ENCODE peak calls at places on chromosomes 16 and 17, in six cellular contexts. One of them, this sample, is unnamed. For H3K4me1, the result is how much of the 10 kb centered on the place peaks cover.

GRCh38 chr16:47611848-47612493 is 150.8 kb downstream of the PHKB start:
- DNase-seq in A549: no peak
- DNase-seq in psoas muscle: no peak
- DNase-seq in HCT116: no peak
- DNase-seq in uterus: no peak
- DNase-seq in endothelial cell of umbilical vein: no peak
- DNase-seq in this sample: no peak

GRCh38 chr17:45229681-45230409 is 8.2 kb downstream of the FMNL1 start:
- DNase-seq in A549: no peak
- DNase-seq in psoas muscle: peak
- DNase-seq in HCT116: no peak
- DNase-seq in uterus: no peak
- DNase-seq in endothelial cell of umbilical vein: no peak
- DNase-seq in this sample: no peak

GRCh38 chr17:75088465-75088895 is 726 bp downstream of the SLC16A5 start:
- DNase-seq in A549: no peak
- DNase-seq in psoas muscle: no peak
- DNase-seq in HCT116: no peak
- DNase-seq in uterus: no peak
- DNase-seq in endothelial cell of umbilical vein: no peak
- DNase-seq in this sample: peak

GRCh38 chr17:75511610-75512575 is 3.4 kb downstream of the CASKIN2 start:
- DNase-seq in A549: no peak
- DNase-seq in psoas muscle: peak
- DNase-seq in HCT116: no peak
- DNase-seq in uterus: no peak
- DNase-seq in endothelial cell of umbilical vein: no peak
- DNase-seq in this sample: no peak

GRCh38 chr17:54903375-54903774 is 2.7 kb downstream of the TOM1L1 start:
- DNase-seq in A549: no peak
- DNase-seq in psoas muscle: peak
- DNase-seq in HCT116: no peak
- DNase-seq in uterus: no peak
- DNase-seq in endothelial cell of umbilical vein: no peak
- DNase-seq in this sample: peak

GRCh38 chr16:72244853-72245252 is 72.9 kb upstream of the PMFBP1 start:
- DNase-seq in A549: no peak
- DNase-seq in psoas muscle: no peak
- DNase-seq in HCT116: no peak
- DNase-seq in uterus: no peak
- DNase-seq in endothelial cell of umbilical vein: no peak
- DNase-seq in this sample: no peak

GRCh38 chr17:62807812-62808575 is at the start of gene MARCHF10:
- DNase-seq in A549: no peak
- DNase-seq in psoas muscle: no peak
- DNase-seq in HCT116: no peak
- DNase-seq in uterus: peak
- DNase-seq in endothelial cell of umbilical vein: no peak
- DNase-seq in this sample: peak

GRCh38 chr17:75637143-75637538 is 3.9 kb downstream of the SMIM5 start:
- DNase-seq in A549: no peak
- DNase-seq in psoas muscle: no peak
- DNase-seq in HCT116: no peak
- DNase-seq in uterus: peak
- DNase-seq in endothelial cell of umbilical vein: no peak
- DNase-seq in this sample: peak

GRCh38 chr17:83173997-83174858 is 94.8 kb downstream of the METRNL start:
- DNase-seq in A549: no peak
- DNase-seq in psoas muscle: peak
- DNase-seq in HCT116: no peak
- DNase-seq in uterus: peak
- DNase-seq in endothelial cell of umbilical vein: no peak
- DNase-seq in this sample: peak

GRCh38 chr17:76585649-76586593 is at the start of gene ST6GALNAC2:
- DNase-seq in A549: peak
- DNase-seq in psoas muscle: peak
- DNase-seq in HCT116: peak
- DNase-seq in uterus: peak
- DNase-seq in endothelial cell of umbilical vein: peak
- DNase-seq in this sample: peak

GRCh38 chr16:29745126-29745852 is 501 bp downstream of the C16orf54 start:
- DNase-seq in A549: no peak
- DNase-seq in psoas muscle: no peak
- DNase-seq in HCT116: no peak
- DNase-seq in uterus: no peak
- DNase-seq in endothelial cell of umbilical vein: no peak
- DNase-seq in this sample: no peak

GRCh38 chr16:6977906-6978305 is 354.7 kb upstream of the RBFOX1 start:
- DNase-seq in A549: no peak
- DNase-seq in psoas muscle: no peak
- DNase-seq in HCT116: no peak
- DNase-seq in uterus: no peak
- DNase-seq in endothelial cell of umbilical vein: no peak
- DNase-seq in this sample: no peak

GRCh38 chr16:1414532-1415265 is at the start of gene UNKL:
- DNase-seq in A549: no peak
- DNase-seq in psoas muscle: peak
- DNase-seq in HCT116: no peak
- DNase-seq in uterus: peak
- DNase-seq in endothelial cell of umbilical vein: peak
- DNase-seq in this sample: peak

GRCh38 chr16:69306031-69306430 is 5.1 kb upstream of the VPS4A start:
- DNase-seq in A549: no peak
- DNase-seq in psoas muscle: no peak
- DNase-seq in HCT116: no peak
- DNase-seq in uterus: no peak
- DNase-seq in endothelial cell of umbilical vein: no peak
- DNase-seq in this sample: no peak

GRCh38 chr17:45429338-45430005 is 3.2 kb downstream of the ARHGAP27 start:
- DNase-seq in A549: no peak
- DNase-seq in psoas muscle: no peak
- DNase-seq in HCT116: no peak
- DNase-seq in uterus: no peak
- DNase-seq in endothelial cell of umbilical vein: no peak
- DNase-seq in this sample: no peak

GRCh38 chr16:28923652-28924398 is 1.2 kb downstream of the RABEP2 start:
- DNase-seq in A549: no peak
- DNase-seq in psoas muscle: no peak
- DNase-seq in HCT116: no peak
- DNase-seq in uterus: no peak
- DNase-seq in endothelial cell of umbilical vein: no peak
- DNase-seq in this sample: no peak

GRCh38 chr16:28609631-28610594 is at the start of gene SULT1A1:
- DNase-seq in A549: no peak
- DNase-seq in psoas muscle: peak
- DNase-seq in HCT116: no peak
- DNase-seq in uterus: peak
- DNase-seq in endothelial cell of umbilical vein: no peak
- DNase-seq in this sample: no peak

GRCh38 chr16:70158261-70158939 is 15.2 kb upstream of the CLEC18C start:
- DNase-seq in A549: peak
- DNase-seq in psoas muscle: no peak
- DNase-seq in HCT116: no peak
- DNase-seq in uterus: no peak
- DNase-seq in endothelial cell of umbilical vein: peak
- DNase-seq in this sample: no peak

GRCh38 chr17:71902931-71903506 is 217.8 kb upstream of the SOX9 start:
- DNase-seq in A549: no peak
- DNase-seq in psoas muscle: no peak
- DNase-seq in HCT116: no peak
- DNase-seq in uterus: no peak
- DNase-seq in endothelial cell of umbilical vein: no peak
- DNase-seq in this sample: no peak

GRCh38 chr16:7651803-7652570 is 319.3 kb downstream of the RBFOX1 start:
- DNase-seq in A549: no peak
- DNase-seq in psoas muscle: no peak
- DNase-seq in HCT116: no peak
- DNase-seq in uterus: no peak
- DNase-seq in endothelial cell of umbilical vein: no peak
- DNase-seq in this sample: no peak

GRCh38 chr16:13811834-13812233 is 108.1 kb upstream of the ERCC4 start:
- DNase-seq in A549: no peak
- DNase-seq in psoas muscle: no peak
- DNase-seq in HCT116: no peak
- DNase-seq in uterus: no peak
- DNase-seq in endothelial cell of umbilical vein: no peak
- DNase-seq in this sample: no peak

GRCh38 chr17:48162946-48163506 is 55.5 kb downstream of the SNX11 start:
- DNase-seq in A549: peak
- DNase-seq in psoas muscle: no peak
- DNase-seq in HCT116: no peak
- DNase-seq in uterus: no peak
- DNase-seq in endothelial cell of umbilical vein: no peak
- DNase-seq in this sample: no peak

GRCh38 chr16:47787695-47788094 is 326.6 kb downstream of the PHKB start:
- DNase-seq in A549: no peak
- DNase-seq in psoas muscle: no peak
- DNase-seq in HCT116: no peak
- DNase-seq in uterus: no peak
- DNase-seq in endothelial cell of umbilical vein: no peak
- DNase-seq in this sample: no peak

GRCh38 chr17:10871914-10872313 is 34.0 kb upstream of the PIRT start:
- DNase-seq in A549: no peak
- DNase-seq in psoas muscle: no peak
- DNase-seq in HCT116: no peak
- DNase-seq in uterus: no peak
- DNase-seq in endothelial cell of umbilical vein: no peak
- DNase-seq in this sample: no peak

GRCh38 chr16:8194795-8195194 is 395.5 kb downstream of the TMEM114 start:
- DNase-seq in A549: no peak
- DNase-seq in psoas muscle: no peak
- DNase-seq in HCT116: no peak
- DNase-seq in uterus: no peak
- DNase-seq in endothelial cell of umbilical vein: no peak
- DNase-seq in this sample: no peak

GRCh38 chr16:27228036-27228435 is 24.7 kb downstream of the KDM8 start:
- DNase-seq in A549: no peak
- DNase-seq in psoas muscle: no peak
- DNase-seq in HCT116: no peak
- DNase-seq in uterus: no peak
- DNase-seq in endothelial cell of umbilical vein: no peak
- DNase-seq in this sample: no peak

DNA sequence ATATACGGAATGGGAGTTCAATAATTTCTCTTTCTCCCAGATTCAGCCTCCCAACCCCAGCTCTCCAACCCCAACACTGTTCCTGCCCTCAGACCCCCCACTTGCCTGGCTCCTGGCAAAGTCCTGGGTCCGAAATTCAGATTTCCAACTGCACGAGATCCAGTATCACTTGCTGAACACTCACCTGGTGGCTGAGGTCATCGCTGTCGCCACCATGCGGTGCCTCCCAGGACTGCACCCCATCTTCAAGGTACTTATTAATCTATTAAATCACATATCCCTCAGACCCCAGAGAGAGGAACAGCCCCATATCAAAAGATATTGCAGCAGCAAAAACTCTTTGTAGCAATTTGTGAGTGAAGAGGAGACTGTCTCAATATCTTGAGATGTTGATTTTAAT is 5.7 kb downstream of the ALOX12 start:
- DNase-seq in A549: no peak
- DNase-seq in psoas muscle: no peak
- DNase-seq in HCT116: no peak
- DNase-seq in uterus: no peak
- DNase-seq in endothelial cell of umbilical vein: peak
- DNase-seq in this sample: no peak
- H3K4me1 ChIP-seq in A549: under half
- H3K4me1 ChIP-seq in psoas muscle: under half
- H3K4me1 ChIP-seq in HCT116: under half
- H3K4me1 ChIP-seq in uterus: under half
- H3K4me1 ChIP-seq in endothelial cell of umbilical vein: under half
- H3K4me1 ChIP-seq in this sample: under half

GRCh38 chr16:64225696-64226095 is 896.2 kb downstream of the CDH11 start:
- DNase-seq in A549: no peak
- DNase-seq in psoas muscle: no peak
- DNase-seq in HCT116: no peak
- DNase-seq in uterus: no peak
- DNase-seq in endothelial cell of umbilical vein: no peak
- DNase-seq in this sample: no peak
- H3K4me1 ChIP-seq in A549: under half
- H3K4me1 ChIP-seq in psoas muscle: under half
- H3K4me1 ChIP-seq in HCT116: under half
- H3K4me1 ChIP-seq in uterus: under half
- H3K4me1 ChIP-seq in endothelial cell of umbilical vein: under half
- H3K4me1 ChIP-seq in this sample: under half

GRCh38 chr16:57537596-57538234 is 1.3 kb upstream of the CCDC102A start:
- DNase-seq in A549: no peak
- DNase-seq in psoas muscle: no peak
- DNase-seq in HCT116: no peak
- DNase-seq in uterus: peak
- DNase-seq in endothelial cell of umbilical vein: no peak
- DNase-seq in this sample: peak
- H3K4me1 ChIP-seq in A549: under half
- H3K4me1 ChIP-seq in psoas muscle: under half
- H3K4me1 ChIP-seq in HCT116: under half
- H3K4me1 ChIP-seq in uterus: under half
- H3K4me1 ChIP-seq in endothelial cell of umbilical vein: under half
- H3K4me1 ChIP-seq in this sample: under half

DNA sequence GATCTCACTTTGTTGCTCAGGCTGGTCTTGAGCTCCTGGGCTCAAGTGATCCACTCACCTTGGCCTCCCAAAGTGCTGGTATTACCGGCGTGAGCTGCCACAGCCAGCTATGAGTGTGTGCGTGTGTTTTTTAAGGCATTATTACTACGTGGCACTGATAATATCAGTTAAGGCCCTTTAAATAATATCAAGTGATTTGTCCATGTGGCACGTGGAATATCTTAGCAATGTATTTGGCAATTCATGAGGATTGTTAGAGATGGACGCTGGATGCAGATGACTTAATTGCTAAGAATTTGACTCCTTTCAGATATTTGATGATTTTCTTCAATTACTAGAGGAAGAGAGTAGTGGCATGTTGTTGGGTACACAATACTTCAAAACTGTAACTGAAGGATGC is 25.5 kb upstream of the PMP22 start:
- DNase-seq in A549: no peak
- DNase-seq in psoas muscle: no peak
- DNase-seq in HCT116: no peak
- DNase-seq in uterus: no peak
- DNase-seq in endothelial cell of umbilical vein: no peak
- DNase-seq in this sample: no peak
- H3K4me1 ChIP-seq in A549: under half
- H3K4me1 ChIP-seq in psoas muscle: under half
- H3K4me1 ChIP-seq in HCT116: under half
- H3K4me1 ChIP-seq in uterus: under half
- H3K4me1 ChIP-seq in endothelial cell of umbilical vein: under half
- H3K4me1 ChIP-seq in this sample: under half

GRCh38 chr16:49696414-49697101 is 159.4 kb downstream of the ZNF423 start:
- DNase-seq in A549: no peak
- DNase-seq in psoas muscle: no peak
- DNase-seq in HCT116: no peak
- DNase-seq in uterus: no peak
- DNase-seq in endothelial cell of umbilical vein: no peak
- DNase-seq in this sample: no peak
- H3K4me1 ChIP-seq in A549: under half
- H3K4me1 ChIP-seq in psoas muscle: under half
- H3K4me1 ChIP-seq in HCT116: under half
- H3K4me1 ChIP-seq in uterus: under half
- H3K4me1 ChIP-seq in endothelial cell of umbilical vein: under half
- H3K4me1 ChIP-seq in this sample: under half

GRCh38 chr16:4379001-4379688 is 7.5 kb downstream of the VASN start:
- DNase-seq in A549: no peak
- DNase-seq in psoas muscle: peak
- DNase-seq in HCT116: no peak
- DNase-seq in uterus: no peak
- DNase-seq in endothelial cell of umbilical vein: no peak
- DNase-seq in this sample: no peak
- H3K4me1 ChIP-seq in A549: under half
- H3K4me1 ChIP-seq in psoas muscle: under half
- H3K4me1 ChIP-seq in HCT116: under half
- H3K4me1 ChIP-seq in uterus: under half
- H3K4me1 ChIP-seq in endothelial cell of umbilical vein: under half
- H3K4me1 ChIP-seq in this sample: under half